ENCODE peak calls at places on chromosomes 11 and 22, in nine cellular contexts. One of them, this sample, is unnamed.

GRCh38 chr11:9738126-9738525 is 74.2 kb downstream of the SWAP70 start:
- DNase-seq in chondrocyte: no peak
- DNase-seq in activated CD8-positive, alpha-beta memory T cell treated with anti-CD3 and anti-CD28 coated beads, Interleukin-2, amount 50 U/mL, for 4 hours: no peak
- DNase-seq in hippocampal formation: no peak
- DNase-seq in endothelial cell: no peak
- DNase-seq in activated T-cell treated with anti-CD3 and anti-CD28 coated beads, Interleukin-2, amount 50 U/mL, for 24 hours: no peak
- DNase-seq in mammary epithelial cell: no peak
- DNase-seq in activated naive CD8-positive, alpha-beta T cell treated with anti-CD3 and anti-CD28 coated beads, Interleukin-2, amount 50 U/mL, for 24 hours: no peak
- DNase-seq in anterior cingulate cortex: no peak
- DNase-seq in this sample: no peak

GRCh38 chr11:121113611-121114010 is 12.6 kb downstream of the TECTA start:
- DNase-seq in chondrocyte: no peak
- DNase-seq in activated CD8-positive, alpha-beta memory T cell treated with anti-CD3 and anti-CD28 coated beads, Interleukin-2, amount 50 U/mL, for 4 hours: no peak
- DNase-seq in hippocampal formation: no peak
- DNase-seq in endothelial cell: no peak
- DNase-seq in activated T-cell treated with anti-CD3 and anti-CD28 coated beads, Interleukin-2, amount 50 U/mL, for 24 hours: no peak
- DNase-seq in mammary epithelial cell: no peak
- DNase-seq in activated naive CD8-positive, alpha-beta T cell treated with anti-CD3 and anti-CD28 coated beads, Interleukin-2, amount 50 U/mL, for 24 hours: no peak
- DNase-seq in anterior cingulate cortex: no peak
- DNase-seq in this sample: peak; percentile 25

GRCh38 chr11:70174846-70175764 is 28.0 kb upstream of the FADD start:
- DNase-seq in chondrocyte: no peak
- DNase-seq in activated CD8-positive, alpha-beta memory T cell treated with anti-CD3 and anti-CD28 coated beads, Interleukin-2, amount 50 U/mL, for 4 hours: no peak
- DNase-seq in hippocampal formation: no peak
- DNase-seq in endothelial cell: no peak
- DNase-seq in activated T-cell treated with anti-CD3 and anti-CD28 coated beads, Interleukin-2, amount 50 U/mL, for 24 hours: no peak
- DNase-seq in mammary epithelial cell: no peak
- DNase-seq in activated naive CD8-positive, alpha-beta T cell treated with anti-CD3 and anti-CD28 coated beads, Interleukin-2, amount 50 U/mL, for 24 hours: no peak
- DNase-seq in anterior cingulate cortex: no peak
- DNase-seq in this sample: no peak

GRCh38 chr11:44979536-44980399 is 29.1 kb upstream of the TP53I11 start:
- DNase-seq in chondrocyte: peak; percentile 82
- DNase-seq in activated CD8-positive, alpha-beta memory T cell treated with anti-CD3 and anti-CD28 coated beads, Interleukin-2, amount 50 U/mL, for 4 hours: no peak
- DNase-seq in hippocampal formation: no peak
- DNase-seq in endothelial cell: peak; percentile 30
- DNase-seq in activated T-cell treated with anti-CD3 and anti-CD28 coated beads, Interleukin-2, amount 50 U/mL, for 24 hours: no peak
- DNase-seq in mammary epithelial cell: no peak
- DNase-seq in activated naive CD8-positive, alpha-beta T cell treated with anti-CD3 and anti-CD28 coated beads, Interleukin-2, amount 50 U/mL, for 24 hours: no peak
- DNase-seq in anterior cingulate cortex: no peak
- DNase-seq in this sample: no peak

GRCh38 chr22:32410459-32410858 is 1.6 kb downstream of the RTCB start:
- DNase-seq in chondrocyte: no peak
- DNase-seq in activated CD8-positive, alpha-beta memory T cell treated with anti-CD3 and anti-CD28 coated beads, Interleukin-2, amount 50 U/mL, for 4 hours: no peak
- DNase-seq in hippocampal formation: no peak
- DNase-seq in endothelial cell: no peak
- DNase-seq in activated T-cell treated with anti-CD3 and anti-CD28 coated beads, Interleukin-2, amount 50 U/mL, for 24 hours: no peak
- DNase-seq in mammary epithelial cell: peak; percentile 69
- DNase-seq in activated naive CD8-positive, alpha-beta T cell treated with anti-CD3 and anti-CD28 coated beads, Interleukin-2, amount 50 U/mL, for 24 hours: no peak
- DNase-seq in anterior cingulate cortex: no peak
- DNase-seq in this sample: no peak

GRCh38 chr11:8092587-8093424 is 11.8 kb downstream of the TUB start:
- DNase-seq in chondrocyte: no peak
- DNase-seq in activated CD8-positive, alpha-beta memory T cell treated with anti-CD3 and anti-CD28 coated beads, Interleukin-2, amount 50 U/mL, for 4 hours: peak; percentile 29
- DNase-seq in hippocampal formation: no peak
- DNase-seq in endothelial cell: peak; percentile 71
- DNase-seq in activated T-cell treated with anti-CD3 and anti-CD28 coated beads, Interleukin-2, amount 50 U/mL, for 24 hours: peak; percentile 45
- DNase-seq in mammary epithelial cell: peak; percentile 48
- DNase-seq in activated naive CD8-positive, alpha-beta T cell treated with anti-CD3 and anti-CD28 coated beads, Interleukin-2, amount 50 U/mL, for 24 hours: peak; percentile 59
- DNase-seq in anterior cingulate cortex: no peak
- DNase-seq in this sample: no peak

GRCh38 chr11:83195176-83195531 is 1.6 kb downstream of the ANKRD42 start:
- DNase-seq in chondrocyte: no peak
- DNase-seq in activated CD8-positive, alpha-beta memory T cell treated with anti-CD3 and anti-CD28 coated beads, Interleukin-2, amount 50 U/mL, for 4 hours: no peak
- DNase-seq in hippocampal formation: no peak
- DNase-seq in endothelial cell: no peak
- DNase-seq in activated T-cell treated with anti-CD3 and anti-CD28 coated beads, Interleukin-2, amount 50 U/mL, for 24 hours: no peak
- DNase-seq in mammary epithelial cell: no peak
- DNase-seq in activated naive CD8-positive, alpha-beta T cell treated with anti-CD3 and anti-CD28 coated beads, Interleukin-2, amount 50 U/mL, for 24 hours: no peak
- DNase-seq in anterior cingulate cortex: no peak
- DNase-seq in this sample: no peak

GRCh38 chr11:88484873-88485621 is 147.5 kb upstream of the CTSC start:
- DNase-seq in chondrocyte: no peak
- DNase-seq in activated CD8-positive, alpha-beta memory T cell treated with anti-CD3 and anti-CD28 coated beads, Interleukin-2, amount 50 U/mL, for 4 hours: peak; percentile 27
- DNase-seq in hippocampal formation: no peak
- DNase-seq in endothelial cell: peak; percentile 30
- DNase-seq in activated T-cell treated with anti-CD3 and anti-CD28 coated beads, Interleukin-2, amount 50 U/mL, for 24 hours: peak; percentile 39
- DNase-seq in mammary epithelial cell: peak; percentile 85
- DNase-seq in activated naive CD8-positive, alpha-beta T cell treated with anti-CD3 and anti-CD28 coated beads, Interleukin-2, amount 50 U/mL, for 24 hours: peak; percentile 40
- DNase-seq in anterior cingulate cortex: no peak
- DNase-seq in this sample: no peak

GRCh38 chr11:122340607-122341006 is 224.6 kb upstream of the BLID start:
- DNase-seq in chondrocyte: no peak
- DNase-seq in activated CD8-positive, alpha-beta memory T cell treated with anti-CD3 and anti-CD28 coated beads, Interleukin-2, amount 50 U/mL, for 4 hours: no peak
- DNase-seq in hippocampal formation: no peak
- DNase-seq in endothelial cell: no peak
- DNase-seq in activated T-cell treated with anti-CD3 and anti-CD28 coated beads, Interleukin-2, amount 50 U/mL, for 24 hours: no peak
- DNase-seq in mammary epithelial cell: no peak
- DNase-seq in activated naive CD8-positive, alpha-beta T cell treated with anti-CD3 and anti-CD28 coated beads, Interleukin-2, amount 50 U/mL, for 24 hours: no peak
- DNase-seq in anterior cingulate cortex: no peak
- DNase-seq in this sample: no peak

GRCh38 chr22:40381461-40381860 is 11.1 kb downstream of the SGSM3 start:
- DNase-seq in chondrocyte: no peak
- DNase-seq in activated CD8-positive, alpha-beta memory T cell treated with anti-CD3 and anti-CD28 coated beads, Interleukin-2, amount 50 U/mL, for 4 hours: no peak
- DNase-seq in hippocampal formation: no peak
- DNase-seq in endothelial cell: no peak
- DNase-seq in activated T-cell treated with anti-CD3 and anti-CD28 coated beads, Interleukin-2, amount 50 U/mL, for 24 hours: no peak
- DNase-seq in mammary epithelial cell: no peak
- DNase-seq in activated naive CD8-positive, alpha-beta T cell treated with anti-CD3 and anti-CD28 coated beads, Interleukin-2, amount 50 U/mL, for 24 hours: no peak
- DNase-seq in anterior cingulate cortex: no peak
- DNase-seq in this sample: no peak

GRCh38 chr11:46485852-46486443 is 94.4 kb upstream of the CHRM4 start:
- DNase-seq in chondrocyte: no peak
- DNase-seq in activated CD8-positive, alpha-beta memory T cell treated with anti-CD3 and anti-CD28 coated beads, Interleukin-2, amount 50 U/mL, for 4 hours: no peak
- DNase-seq in hippocampal formation: no peak
- DNase-seq in endothelial cell: no peak
- DNase-seq in activated T-cell treated with anti-CD3 and anti-CD28 coated beads, Interleukin-2, amount 50 U/mL, for 24 hours: no peak
- DNase-seq in mammary epithelial cell: no peak
- DNase-seq in activated naive CD8-positive, alpha-beta T cell treated with anti-CD3 and anti-CD28 coated beads, Interleukin-2, amount 50 U/mL, for 24 hours: no peak
- DNase-seq in anterior cingulate cortex: no peak
- DNase-seq in this sample: no peak

GRCh38 chr11:74707182-74707581 is 24.0 kb downstream of the CHRDL2 start:
- DNase-seq in chondrocyte: no peak
- DNase-seq in activated CD8-positive, alpha-beta memory T cell treated with anti-CD3 and anti-CD28 coated beads, Interleukin-2, amount 50 U/mL, for 4 hours: no peak
- DNase-seq in hippocampal formation: no peak
- DNase-seq in endothelial cell: no peak
- DNase-seq in activated T-cell treated with anti-CD3 and anti-CD28 coated beads, Interleukin-2, amount 50 U/mL, for 24 hours: no peak
- DNase-seq in mammary epithelial cell: no peak
- DNase-seq in activated naive CD8-positive, alpha-beta T cell treated with anti-CD3 and anti-CD28 coated beads, Interleukin-2, amount 50 U/mL, for 24 hours: no peak
- DNase-seq in anterior cingulate cortex: no peak
- DNase-seq in this sample: no peak

GRCh38 chr11:126664643-126665042 is 309.2 kb downstream of the ST3GAL4 start:
- DNase-seq in chondrocyte: no peak
- DNase-seq in activated CD8-positive, alpha-beta memory T cell treated with anti-CD3 and anti-CD28 coated beads, Interleukin-2, amount 50 U/mL, for 4 hours: no peak
- DNase-seq in hippocampal formation: no peak
- DNase-seq in endothelial cell: no peak
- DNase-seq in activated T-cell treated with anti-CD3 and anti-CD28 coated beads, Interleukin-2, amount 50 U/mL, for 24 hours: no peak
- DNase-seq in mammary epithelial cell: no peak
- DNase-seq in activated naive CD8-positive, alpha-beta T cell treated with anti-CD3 and anti-CD28 coated beads, Interleukin-2, amount 50 U/mL, for 24 hours: no peak
- DNase-seq in anterior cingulate cortex: no peak
- DNase-seq in this sample: no peak

GRCh38 chr11:69041516-69041915 is 7.2 kb upstream of the TPCN2 start:
- DNase-seq in chondrocyte: no peak
- DNase-seq in activated CD8-positive, alpha-beta memory T cell treated with anti-CD3 and anti-CD28 coated beads, Interleukin-2, amount 50 U/mL, for 4 hours: no peak
- DNase-seq in hippocampal formation: no peak
- DNase-seq in endothelial cell: no peak
- DNase-seq in activated T-cell treated with anti-CD3 and anti-CD28 coated beads, Interleukin-2, amount 50 U/mL, for 24 hours: no peak
- DNase-seq in mammary epithelial cell: no peak
- DNase-seq in activated naive CD8-positive, alpha-beta T cell treated with anti-CD3 and anti-CD28 coated beads, Interleukin-2, amount 50 U/mL, for 24 hours: no peak
- DNase-seq in anterior cingulate cortex: no peak
- DNase-seq in this sample: no peak

GRCh38 chr11:8719260-8720190 is 36.9 kb downstream of the RPL27A start:
- DNase-seq in chondrocyte: no peak
- DNase-seq in activated CD8-positive, alpha-beta memory T cell treated with anti-CD3 and anti-CD28 coated beads, Interleukin-2, amount 50 U/mL, for 4 hours: no peak
- DNase-seq in hippocampal formation: peak; percentile 42
- DNase-seq in endothelial cell: no peak
- DNase-seq in activated T-cell treated with anti-CD3 and anti-CD28 coated beads, Interleukin-2, amount 50 U/mL, for 24 hours: no peak
- DNase-seq in mammary epithelial cell: peak; percentile 77
- DNase-seq in activated naive CD8-positive, alpha-beta T cell treated with anti-CD3 and anti-CD28 coated beads, Interleukin-2, amount 50 U/mL, for 24 hours: no peak
- DNase-seq in anterior cingulate cortex: no peak
- DNase-seq in this sample: no peak